ENCODE peak calls at places on chromosomes 12 and 14, in ten cellular contexts. B is upper lobe of right lung; J is tibial artery; E is endothelial cell of umbilical vein; X is fibroblast of lung; R is fibroblast of pulmonary artery; P is heart right ventricle; D is foreskin fibroblast; V is CD8-positive, alpha-beta T cell; K is cardiac fibroblast. W is an unnamed sample.

GRCh38 chr12:113591480-113591971 is 119.9 kb upstream of the LHX5 start:
- DNase-seq in E (no peak), K (no peak), B (peak), P (no peak), V (no peak), J (no peak), R (no peak), X (no peak), D (no peak), W (no peak)

GRCh38 chr12:9064201-9064814 is 51.4 kb downstream of the A2M start:
- DNase-seq in X (peak), K (peak), J (peak), D (peak), B (peak), P (peak), E (peak), V (peak), R (peak), W (no peak)

GRCh38 chr14:54702014-54702491 is 135.1 kb downstream of the SAMD4A start:
- DNase-seq in V (no peak), J (no peak), K (no peak), E (no peak), X (no peak), B (no peak), P (no peak), D (no peak), R (no peak), W (no peak)

GRCh38 chr14:92470215-92470614 is 43.4 kb upstream of the RIN3 start:
- DNase-seq in P (no peak), J (no peak), B (no peak), D (peak), E (no peak), X (peak), R (no peak), K (no peak), V (no peak), W (no peak)

GRCh38 chr12:30805959-30806358 is 51.2 kb upstream of the CAPRIN2 start:
- DNase-seq in X (no peak), V (no peak), B (no peak), J (no peak), R (no peak), K (no peak), D (no peak), E (no peak), P (no peak), W (no peak)

GRCh38 chr12:51951843-51952722 is 584 bp downstream of the ACVR1B start:
- DNase-seq in R (no peak), B (peak), E (peak), V (no peak), X (no peak), P (peak), K (peak), D (no peak), J (peak), W (no peak)

GRCh38 chr12:64137117-64137516 is 85.0 kb downstream of the KICS2 start:
- DNase-seq in V (no peak), B (no peak), K (no peak), X (no peak), R (no peak), E (no peak), J (no peak), P (no peak), D (peak), W (no peak)

GRCh38 chr12:100554608-100555077 is 18.8 kb upstream of the GAS2L3 start:
- DNase-seq in E (peak), X (peak), V (no peak), J (no peak), P (no peak), B (no peak), R (peak), K (peak), D (peak), W (no peak)

GRCh38 chr12:84619053-84619452 is 293.5 kb downstream of the SLC6A15 start:
- DNase-seq in K (no peak), J (no peak), P (no peak), V (no peak), E (no peak), X (no peak), R (peak), B (no peak), D (no peak), W (no peak)
- TF ChIP-seq CTCF in K (no peak), J (no peak), P (peak), V (no peak), E (peak), X (peak), R (peak), B (peak), D (peak), W (no peak)

GRCh38 chr12:77190022-77190421 is 124.7 kb upstream of the E2F7 start:
- DNase-seq in J (no peak), D (peak), P (no peak), K (peak), X (peak), B (no peak), R (peak), E (no peak), V (no peak), W (no peak)

DNA sequence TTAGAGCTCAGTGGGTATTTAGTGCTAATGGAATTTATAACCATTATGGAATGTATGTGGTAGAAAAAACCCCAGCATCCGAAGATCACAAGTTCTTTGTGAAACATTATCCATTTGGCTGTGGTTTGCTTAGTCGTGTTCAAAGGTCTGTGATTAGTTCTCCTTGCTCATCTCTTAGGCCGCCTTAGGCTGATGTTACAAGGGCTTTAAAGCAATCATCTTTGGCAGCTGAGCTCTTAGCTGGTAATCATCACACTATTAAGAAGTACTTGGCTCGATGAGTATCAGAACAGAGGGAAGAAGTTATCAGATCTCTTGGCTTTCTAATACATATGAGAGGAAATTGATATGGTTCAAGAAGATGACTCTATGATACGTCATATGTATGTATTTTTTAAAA is 124.1 kb upstream of the E2F7 start:
- DNase-seq in X (peak), K (peak), V (no peak), J (no peak), D (peak), R (peak), E (no peak), P (no peak), B (no peak), W (no peak)
- TF ChIP-seq CTCF in X (no peak), K (no peak), V (no peak), J (no peak), D (no peak), R (no peak), E (no peak), P (no peak), B (no peak), W (no peak)

DNA sequence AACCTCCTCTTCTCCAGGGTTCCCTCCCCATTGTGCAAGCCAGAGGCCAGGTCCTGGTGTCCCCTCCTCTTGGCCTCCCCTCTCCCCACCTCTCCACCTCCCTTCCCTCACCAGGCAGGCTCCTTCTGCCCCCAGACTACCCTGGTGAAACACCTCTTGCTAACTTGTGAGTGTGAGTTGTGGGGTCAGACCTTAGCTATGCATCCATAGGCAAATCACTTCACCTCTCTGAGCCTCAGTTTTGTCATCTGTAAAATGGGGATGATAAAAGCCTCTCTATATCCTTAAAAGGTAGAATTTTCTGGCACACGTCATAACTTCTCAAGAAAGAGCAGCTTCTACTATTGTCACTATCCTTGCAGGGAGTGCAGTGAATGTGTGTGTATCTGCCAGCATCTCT is 7.9 kb upstream of the DIO3 start:
- DNase-seq in D (no peak), X (no peak), V (no peak), J (no peak), E (no peak), R (no peak), P (no peak), K (no peak), B (no peak), W (no peak)
- TF ChIP-seq CTCF in D (no peak), X (no peak), V (no peak), J (no peak), E (no peak), R (no peak), P (no peak), K (no peak), B (no peak), W (no peak)

GRCh38 chr12:45310627-45310968 is 94.7 kb downstream of the ANO6 start:
- DNase-seq in P (no peak), J (no peak), X (no peak), B (no peak), V (no peak), R (no peak), K (no peak), E (no peak), D (no peak), W (no peak)

GRCh38 chr12:45312012-45312411 is 96.1 kb downstream of the ANO6 start:
- DNase-seq in P (no peak), E (no peak), X (no peak), R (no peak), J (no peak), V (no peak), B (no peak), K (no peak), D (no peak), W (no peak)

GRCh38 chr12:45314770-45315169 is 98.9 kb downstream of the ANO6 start:
- DNase-seq in B (no peak), R (no peak), J (no peak), X (no peak), D (no peak), E (no peak), K (no peak), P (no peak), V (no peak), W (no peak)

GRCh38 chr12:45305904-45306303 is 90.0 kb downstream of the ANO6 start:
- DNase-seq in V (no peak), P (no peak), E (no peak), X (no peak), K (no peak), J (no peak), B (no peak), R (no peak), D (no peak), W (no peak)

DNA sequence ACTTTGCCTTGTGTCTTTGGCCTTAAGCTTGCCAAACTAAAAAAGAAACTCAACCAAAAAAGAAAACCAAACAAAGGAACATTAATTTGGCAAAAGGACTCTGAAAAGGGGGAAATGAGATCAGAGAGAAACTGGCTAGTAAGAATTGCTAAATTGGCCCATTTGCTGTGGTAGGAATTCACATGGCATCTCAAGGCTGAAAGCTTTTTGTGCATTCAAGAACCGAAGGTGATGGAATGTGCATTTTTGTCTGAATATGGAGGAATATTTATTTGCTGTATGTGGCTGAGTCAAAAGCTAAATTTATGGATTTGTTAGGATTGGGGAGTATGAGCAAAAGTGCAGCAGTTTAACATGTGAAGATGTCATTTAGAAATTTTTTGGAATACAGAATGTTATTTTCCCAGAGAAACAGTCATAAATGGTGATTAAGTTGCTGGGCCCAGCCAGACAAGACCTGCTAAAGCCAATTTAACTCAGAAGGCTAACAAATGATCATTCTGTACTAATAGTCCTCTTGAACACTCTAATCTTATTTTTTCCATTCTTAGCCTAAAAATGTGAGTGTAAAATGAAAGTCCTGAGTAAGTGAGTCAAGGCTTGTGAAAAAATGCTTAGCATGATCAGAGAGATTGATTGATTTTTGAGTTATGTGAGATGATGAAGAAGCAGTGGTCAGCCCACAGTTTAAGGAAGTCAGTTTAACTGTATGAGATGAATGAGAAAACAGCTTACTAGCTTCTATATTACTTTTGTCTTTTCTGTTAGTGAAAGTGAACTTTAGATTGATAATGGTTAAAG is 94.1 kb downstream of the ANO6 start:
- DNase-seq in B (no peak), V (no peak), X (peak), D (no peak), K (peak), P (no peak), R (peak), J (no peak), E (no peak), W (no peak)
- TF ChIP-seq CTCF in B (no peak), V (no peak), X (no peak), D (no peak), K (peak), P (no peak), R (no peak), J (peak), E (no peak), W (no peak)

W was measured in natural killer cell.